ENCODE peak calls at places on chromosome 16, in four cellular contexts. One of them, this sample, is unnamed.

GRCh38 chr16:28573738-28574718 is 20.3 kb downstream of the SGF29 start:
- DNase-seq in AG20443: no peak
- DNase-seq in cardiac muscle cell: no peak
- DNase-seq in head of caudate nucleus: no peak
- DNase-seq in this sample: no peak

GRCh38 chr16:1466968-1467521 is 7.8 kb downstream of the CLCN7 start:
- DNase-seq in AG20443: no peak
- DNase-seq in cardiac muscle cell: no peak
- DNase-seq in head of caudate nucleus: no peak
- DNase-seq in this sample: no peak

GRCh38 chr16:1474047-1474446 is 781 bp downstream of the CLCN7 start:
- DNase-seq in AG20443: no peak
- DNase-seq in cardiac muscle cell: no peak
- DNase-seq in head of caudate nucleus: no peak
- DNase-seq in this sample: no peak

GRCh38 chr16:2528161-2529060 is 2.8 kb downstream of the CEMP1 start:
- DNase-seq in AG20443: no peak
- DNase-seq in cardiac muscle cell: no peak
- DNase-seq in head of caudate nucleus: no peak
- DNase-seq in this sample: peak; percentile 34

GRCh38 chr16:24491721-24492120 is 47.6 kb upstream of the RBBP6 start:
- DNase-seq in AG20443: peak; percentile 67
- DNase-seq in cardiac muscle cell: no peak
- DNase-seq in head of caudate nucleus: no peak
- DNase-seq in this sample: no peak

GRCh38 chr16:88815901-88816589 is 4.3 kb upstream of the APRT start:
- DNase-seq in AG20443: no peak
- DNase-seq in cardiac muscle cell: peak; percentile 45
- DNase-seq in head of caudate nucleus: peak; percentile 42
- DNase-seq in this sample: peak; percentile 45

GRCh38 chr16:85227924-85228462 is 115.7 kb upstream of the CIBAR2 start:
- DNase-seq in AG20443: peak; percentile 89
- DNase-seq in cardiac muscle cell: peak; percentile 69
- DNase-seq in head of caudate nucleus: peak; percentile 65
- DNase-seq in this sample: peak; percentile 57

GRCh38 chr16:67283039-67283825 is 3.9 kb downstream of the PLEKHG4 start:
- DNase-seq in AG20443: no peak
- DNase-seq in cardiac muscle cell: no peak
- DNase-seq in head of caudate nucleus: no peak
- DNase-seq in this sample: no peak

GRCh38 chr16:2086812-2087425 is 39.1 kb downstream of the TSC2 start:
- DNase-seq in AG20443: no peak
- DNase-seq in cardiac muscle cell: no peak
- DNase-seq in head of caudate nucleus: no peak
- DNase-seq in this sample: no peak

GRCh38 chr16:9846362-9847099 is 335.7 kb downstream of the GRIN2A start:
- DNase-seq in AG20443: no peak
- DNase-seq in cardiac muscle cell: no peak
- DNase-seq in head of caudate nucleus: no peak
- DNase-seq in this sample: no peak

GRCh38 chr16:54936086-54936978 is 5.7 kb downstream of the IRX5 start:
- DNase-seq in AG20443: peak; percentile 45
- DNase-seq in cardiac muscle cell: peak; percentile 83
- DNase-seq in head of caudate nucleus: no peak
- DNase-seq in this sample: peak; percentile 38

GRCh38 chr16:31874354-31875111 is 926 bp downstream of the ZNF267 start:
- DNase-seq in AG20443: peak; percentile 46
- DNase-seq in cardiac muscle cell: peak; percentile 25
- DNase-seq in head of caudate nucleus: no peak
- DNase-seq in this sample: no peak

GRCh38 chr16:16907089-16907488 is 528.1 kb downstream of the NPIPA7 start:
- DNase-seq in AG20443: no peak
- DNase-seq in cardiac muscle cell: no peak
- DNase-seq in head of caudate nucleus: no peak
- DNase-seq in this sample: no peak

GRCh38 chr16:87190288-87191240 is 126.6 kb downstream of the C16orf95 start:
- DNase-seq in AG20443: no peak
- DNase-seq in cardiac muscle cell: no peak
- DNase-seq in head of caudate nucleus: no peak
- DNase-seq in this sample: no peak

GRCh38 chr16:62066747-62067146 is 30.5 kb upstream of the CDH8 start:
- DNase-seq in AG20443: no peak
- DNase-seq in cardiac muscle cell: no peak
- DNase-seq in head of caudate nucleus: no peak
- DNase-seq in this sample: no peak

GRCh38 chr16:11412965-11413887 is 68.0 kb downstream of the RMI2 start:
- DNase-seq in AG20443: no peak
- DNase-seq in cardiac muscle cell: no peak
- DNase-seq in head of caudate nucleus: no peak
- DNase-seq in this sample: no peak

This sample was measured in left cardiac atrium.